ENCODE peak calls at places on chromosomes 13 and 19, in eight cellular contexts. Q is cardiac muscle cell, H is endothelial cell, B is M059J, K is GM12865, X is left ventricle myocardium inferior, D is fibroblast of mammary gland, A is AG08396. M is an unnamed sample.

GRCh38 chr13:30529085-30529815 is 63.5 kb upstream of the HMGB1 start:
- DNase-seq in Q (no peak), H (no peak), B (no peak), K (peak; percentile 56), X (no peak), D (peak; percentile 56), A (no peak), M (no peak)

GRCh38 chr19:36111200-36111539 is 227 bp downstream of the OVOL3 start:
- DNase-seq in Q (no peak), H (no peak), B (no peak), K (no peak), X (no peak), D (no peak), A (no peak), M (no peak)

GRCh38 chr19:19661675-19662251 is 1.7 kb downstream of the ATP13A1 start:
- DNase-seq in Q (no peak), H (no peak), B (no peak), K (peak; percentile 97), X (no peak), D (no peak), A (peak; percentile 5), M (no peak)

GRCh38 chr19:10289167-10289835 is 451 bp upstream of the ICAM5 start:
- DNase-seq in Q (peak; percentile 77), H (no peak), B (peak; percentile 72), K (peak; percentile 91), X (no peak), D (peak; percentile 32), A (peak; percentile 75), M (peak; percentile 68)

GRCh38 chr19:12772323-12772722 is 3.0 kb downstream of the HOOK2 start:
- DNase-seq in Q (no peak), H (no peak), B (no peak), K (no peak), X (peak; percentile 65), D (no peak), A (peak; percentile 36), M (no peak)

GRCh38 chr13:55199132-55199531 is 1941.6 kb upstream of the PRR20A start:
- DNase-seq in Q (peak; percentile 49), H (no peak), B (no peak), K (no peak), X (no peak), D (no peak), A (no peak), M (no peak)

GRCh38 chr19:11064831-11065303 is 24.4 kb upstream of the LDLR start:
- DNase-seq in Q (peak; percentile 9), H (no peak), B (peak; percentile 75), K (no peak), X (no peak), D (peak; percentile 49), A (peak; percentile 47), M (no peak)

GRCh38 chr19:6769006-6769637 is 1.9 kb upstream of the SH2D3A start:
- DNase-seq in Q (peak; percentile 28), H (no peak), B (no peak), K (peak; percentile 65), X (no peak), D (peak; percentile 20), A (peak; percentile 69), M (no peak)

GRCh38 chr13:95368998-95369397 is 67.7 kb upstream of the ABCC4 start:
- DNase-seq in Q (no peak), H (no peak), B (no peak), K (no peak), X (no peak), D (no peak), A (no peak), M (no peak)

GRCh38 chr19:32022044-32022945 is 323.1 kb upstream of the ZNF507 start:
- DNase-seq in Q (no peak), H (no peak), B (no peak), K (no peak), X (no peak), D (no peak), A (no peak), M (no peak)

GRCh38 chr19:19997656-19998268 is 41.5 kb downstream of the ZNF682 start:
- DNase-seq in Q (peak; percentile 14), H (peak; percentile 50), B (no peak), K (peak; percentile 2), X (peak; percentile 22), D (peak; percentile 1), A (peak; percentile 9), M (peak; percentile 23)

GRCh38 chr13:67416047-67416925 is 186.2 kb upstream of the PCDH9 start:
- DNase-seq in Q (peak; percentile 66), H (peak; percentile 69), B (no peak), K (peak; percentile 9), X (no peak), D (peak; percentile 51), A (peak; percentile 9), M (no peak)

GRCh38 chr19:2215281-2215751 is 20.8 kb downstream of the PLEKHJ1 start:
- DNase-seq in Q (no peak), H (no peak), B (no peak), K (no peak), X (no peak), D (no peak), A (no peak), M (no peak)

GRCh38 chr19:13207237-13208130 is 57.3 kb downstream of the IER2 start:
- DNase-seq in Q (no peak), H (no peak), B (no peak), K (peak; percentile 63), X (peak; percentile 47), D (peak; percentile 50), A (peak; percentile 71), M (peak; percentile 19)